ENCODE peak calls at places on chromosomes 11 and 22, in nine cellular contexts. T, S, R, A, D, Z, J, C and V are unnamed samples.
A peak's percentile ranks its signal among the peaks of the same experiment; 100 is the strongest.

GRCh38 chr11:783581-784015 is 6.3 kb downstream of the CEND1 start:
- DNase-seq in T (peak; percentile 91), S (peak; percentile 80), R (peak; percentile 77), A (peak; percentile 83), D (peak; percentile 96), Z (no peak), J (peak; percentile 80), C (peak; percentile 77), V (peak; percentile 83)

GRCh38 chr11:2464451-2465165 is 19.8 kb downstream of the KCNQ1 start:
- DNase-seq in T (no peak), S (peak; percentile 71), R (no peak), A (peak; percentile 18), D (no peak), Z (no peak), J (no peak), C (no peak), V (peak; percentile 42)

GRCh38 chr11:12832828-12833227 is 158.6 kb downstream of the TEAD1 start:
- DNase-seq in T (no peak), S (no peak), R (no peak), A (no peak), D (no peak), Z (no peak), J (no peak), C (no peak), V (no peak)

GRCh38 chr22:36171941-36172340 is 11.4 kb upstream of the APOL3 start:
- DNase-seq in T (no peak), S (no peak), R (no peak), A (no peak), D (no peak), Z (no peak), J (no peak), C (no peak), V (peak; percentile 23)

GRCh38 chr22:32311551-32312071 is 46.1 kb upstream of the RFPL3 start:
- DNase-seq in T (no peak), S (no peak), R (no peak), A (no peak), D (no peak), Z (no peak), J (no peak), C (no peak), V (peak; percentile 32)

GRCh38 chr11:120511804-120512726 is 517 bp downstream of the GRIK4 start:
- DNase-seq in T (peak; percentile 74), S (peak; percentile 74), R (no peak), A (no peak), D (no peak), Z (no peak), J (no peak), C (no peak), V (no peak)

GRCh38 chr11:47858169-47858543 is 10.0 kb upstream of the NUP160 start:
- DNase-seq in T (no peak), S (no peak), R (peak; percentile 38), A (no peak), D (peak; percentile 72), Z (no peak), J (peak; percentile 61), C (no peak), V (no peak)

GRCh38 chr11:1225386-1226225 is 2.7 kb downstream of the MUC5B start:
- DNase-seq in T (peak; percentile 67), S (peak; percentile 60), R (no peak), A (peak; percentile 17), D (no peak), Z (no peak), J (no peak), C (no peak), V (no peak)

GRCh38 chr11:69918231-69918937 is 99.2 kb upstream of the FGF3 start:
- DNase-seq in T (peak; percentile 71), S (no peak), R (no peak), A (no peak), D (no peak), Z (no peak), J (no peak), C (no peak), V (no peak)

GRCh38 chr11:110303414-110303826 is 7.0 kb upstream of the RDX start:
- DNase-seq in T (no peak), S (no peak), R (no peak), A (no peak), D (no peak), Z (no peak), J (peak; percentile 83), C (no peak), V (no peak)

GRCh38 chr11:68528630-68529029 is 68.1 kb downstream of the PPP6R3 start:
- DNase-seq in T (no peak), S (no peak), R (no peak), A (no peak), D (no peak), Z (no peak), J (no peak), C (no peak), V (no peak)

GRCh38 chr11:71500601-71501021 is 26.5 kb upstream of the KRTAP5-7 start:
- DNase-seq in T (no peak), S (peak; percentile 71), R (no peak), A (peak; percentile 34), D (no peak), Z (no peak), J (peak; percentile 23), C (no peak), V (no peak)

GRCh38 chr11:86688398-86689179 is 16.2 kb upstream of the ME3 start:
- DNase-seq in T (no peak), S (no peak), R (peak; percentile 90), A (no peak), D (peak; percentile 91), Z (peak; percentile 93), J (no peak), C (no peak), V (no peak)

GRCh38 chr11:57463596-57464342 is 3.4 kb downstream of the RTN4RL2 start:
- DNase-seq in T (no peak), S (no peak), R (no peak), A (no peak), D (no peak), Z (no peak), J (no peak), C (no peak), V (no peak)

GRCh38 chr22:44489817-44490216 is 8.2 kb downstream of the RTL6 start:
- DNase-seq in T (no peak), S (no peak), R (no peak), A (no peak), D (no peak), Z (no peak), J (no peak), C (no peak), V (peak; percentile 52)
- TF ChIP-seq CTCF in T (no peak), S (no peak), R (no peak), A (no peak), D (no peak), Z (no peak), J (no peak), C (no peak), V (no peak)

DNA sequence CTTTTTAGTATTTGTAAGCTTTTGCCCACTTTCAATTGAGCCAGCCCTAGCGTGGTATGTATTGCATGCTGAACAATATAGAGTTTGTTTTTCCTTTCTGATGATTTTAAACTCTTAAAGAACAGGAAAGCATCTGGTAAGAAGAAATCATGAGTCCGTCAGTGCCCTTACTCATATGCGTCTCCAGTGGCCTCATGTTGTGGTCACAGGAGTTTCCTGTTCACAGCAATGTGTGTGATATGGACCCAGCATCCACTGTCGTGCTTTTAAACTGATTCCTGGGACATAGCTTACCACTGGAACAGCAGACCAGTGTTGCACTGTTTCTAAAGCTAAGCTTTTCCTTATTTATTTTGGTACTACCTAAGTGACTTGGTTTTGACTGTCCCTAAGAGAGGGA is 40.1 kb downstream of the BID start:
- DNase-seq in T (no peak), S (no peak), R (no peak), A (no peak), D (peak; percentile 87), Z (no peak), J (no peak), C (no peak), V (no peak)
- TF ChIP-seq CTCF in T (no peak), S (no peak), R (no peak), A (no peak), D (no peak), Z (no peak), J (no peak), C (no peak), V (no peak)

GRCh38 chr22:24400037-24400725 is 27.2 kb upstream of the ADORA2A start:
- DNase-seq in T (no peak), S (no peak), R (no peak), A (no peak), D (no peak), Z (no peak), J (no peak), C (no peak), V (no peak)
- TF ChIP-seq CTCF in T (no peak), S (no peak), R (no peak), A (no peak), D (no peak), Z (no peak), J (no peak), C (no peak), V (no peak)

GRCh38 chr22:43441216-43441615 is 29.4 kb downstream of the MPPED1 start:
- DNase-seq in T (no peak), S (peak; percentile 33), R (no peak), A (no peak), D (no peak), Z (no peak), J (no peak), C (no peak), V (no peak)

GRCh38 chr22:43443072-43443471 is 31.3 kb downstream of the MPPED1 start:
- DNase-seq in T (no peak), S (peak; percentile 44), R (no peak), A (no peak), D (no peak), Z (no peak), J (no peak), C (no peak), V (no peak)

GRCh38 chr22:43441751-43442150 is 29.9 kb downstream of the MPPED1 start:
- DNase-seq in T (no peak), S (peak; percentile 32), R (no peak), A (no peak), D (no peak), Z (no peak), J (no peak), C (no peak), V (no peak)

GRCh38 chr22:43440556-43440955 is 28.7 kb downstream of the MPPED1 start:
- DNase-seq in T (no peak), S (peak; percentile 49), R (no peak), A (no peak), D (no peak), Z (no peak), J (no peak), C (no peak), V (no peak)

GRCh38 chr22:43442386-43443060 is 30.7 kb downstream of the MPPED1 start:
- DNase-seq in T (no peak), S (peak; percentile 58), R (no peak), A (no peak), D (no peak), Z (no peak), J (no peak), C (no peak), V (no peak)
- TF ChIP-seq CTCF in T (no peak), S (no peak), R (no peak), A (no peak), D (no peak), Z (no peak), J (no peak), C (no peak), V (no peak)

GRCh38 chr11:20634044-20634443 is 34.6 kb downstream of the SLC6A5 start:
- DNase-seq in T (no peak), S (no peak), R (no peak), A (no peak), D (no peak), Z (no peak), J (peak; percentile 15), C (no peak), V (no peak)
- TF ChIP-seq CTCF in T (no peak), S (no peak), R (peak; percentile 32), A (no peak), D (no peak), Z (no peak), J (peak; percentile 21), C (peak; percentile 17), V (no peak)